ENCODE peak calls at places on chromosome X, in seven cellular contexts. One of them, this sample, is unnamed.

GRCh38 chrX:102651242-102651967 is at the start of gene GPRASP1:
- DNase-seq in neural progenitor cell: peak; percentile 76
- DNase-seq in GM23248: peak; percentile 59
- DNase-seq in hepatocyte: peak; percentile 56
- DNase-seq in PC-3: no peak
- DNase-seq in HCT116: no peak
- DNase-seq in GM23338: peak; percentile 69
- DNase-seq in this sample: no peak

GRCh38 chrX:130171446-130172126 is at the start of gene RAB33A:
- DNase-seq in neural progenitor cell: peak; percentile 56
- DNase-seq in GM23248: peak; percentile 48
- DNase-seq in hepatocyte: peak; percentile 21
- DNase-seq in PC-3: no peak
- DNase-seq in HCT116: no peak
- DNase-seq in GM23338: peak; percentile 50
- DNase-seq in this sample: no peak

GRCh38 chrX:56289449-56289848 is 57.3 kb downstream of the KLF8 start:
- DNase-seq in neural progenitor cell: no peak
- DNase-seq in GM23248: no peak
- DNase-seq in hepatocyte: no peak
- DNase-seq in PC-3: no peak
- DNase-seq in HCT116: no peak
- DNase-seq in GM23338: no peak
- DNase-seq in this sample: no peak

GRCh38 chrX:9873952-9874351 is 87.7 kb downstream of the SHROOM2 start:
- DNase-seq in neural progenitor cell: peak; percentile 41
- DNase-seq in GM23248: peak; percentile 53
- DNase-seq in hepatocyte: no peak
- DNase-seq in PC-3: peak; percentile 61
- DNase-seq in HCT116: peak; percentile 10
- DNase-seq in GM23338: peak; percentile 65
- DNase-seq in this sample: peak; percentile 56

GRCh38 chrX:44071847-44072545 is 98.8 kb upstream of the NDP start:
- DNase-seq in neural progenitor cell: no peak
- DNase-seq in GM23248: peak; percentile 70
- DNase-seq in hepatocyte: peak; percentile 17
- DNase-seq in PC-3: peak; percentile 92
- DNase-seq in HCT116: peak; percentile 29
- DNase-seq in GM23338: no peak
- DNase-seq in this sample: no peak

GRCh38 chrX:443676-444210 is 57.0 kb upstream of the PPP2R3B start:
- DNase-seq in neural progenitor cell: no peak
- DNase-seq in GM23248: no peak
- DNase-seq in hepatocyte: no peak
- DNase-seq in PC-3: no peak
- DNase-seq in HCT116: no peak
- DNase-seq in GM23338: no peak
- DNase-seq in this sample: no peak

GRCh38 chrX:68121371-68121770 is 311.9 kb downstream of the OPHN1 start:
- DNase-seq in neural progenitor cell: no peak
- DNase-seq in GM23248: no peak
- DNase-seq in hepatocyte: no peak
- DNase-seq in PC-3: no peak
- DNase-seq in HCT116: no peak
- DNase-seq in GM23338: no peak
- DNase-seq in this sample: no peak

GRCh38 chrX:40155617-40156471 is 58.1 kb upstream of the BCOR start:
- DNase-seq in neural progenitor cell: peak; percentile 64
- DNase-seq in GM23248: peak; percentile 35
- DNase-seq in hepatocyte: peak; percentile 45
- DNase-seq in PC-3: no peak
- DNase-seq in HCT116: no peak
- DNase-seq in GM23338: peak; percentile 36
- DNase-seq in this sample: no peak

GRCh38 chrX:87005183-87005582 is 512.4 kb upstream of the KLHL4 start:
- DNase-seq in neural progenitor cell: no peak
- DNase-seq in GM23248: no peak
- DNase-seq in hepatocyte: no peak
- DNase-seq in PC-3: no peak
- DNase-seq in HCT116: no peak
- DNase-seq in GM23338: no peak
- DNase-seq in this sample: peak; percentile 54

GRCh38 chrX:96837808-96838207 is 45.9 kb upstream of the RPA4 start:
- DNase-seq in neural progenitor cell: no peak
- DNase-seq in GM23248: peak; percentile 7
- DNase-seq in hepatocyte: no peak
- DNase-seq in PC-3: peak; percentile 82
- DNase-seq in HCT116: no peak
- DNase-seq in GM23338: no peak
- DNase-seq in this sample: no peak

GRCh38 chrX:18424482-18425198 is 768 bp upstream of the CDKL5 start:
- DNase-seq in neural progenitor cell: peak; percentile 69
- DNase-seq in GM23248: peak; percentile 61
- DNase-seq in hepatocyte: peak; percentile 48
- DNase-seq in PC-3: peak; percentile 39
- DNase-seq in HCT116: no peak
- DNase-seq in GM23338: peak; percentile 53
- DNase-seq in this sample: peak; percentile 33

GRCh38 chrX:15926622-15927021 is 72.0 kb upstream of the AP1S2 start:
- DNase-seq in neural progenitor cell: no peak
- DNase-seq in GM23248: no peak
- DNase-seq in hepatocyte: no peak
- DNase-seq in PC-3: no peak
- DNase-seq in HCT116: no peak
- DNase-seq in GM23338: no peak
- DNase-seq in this sample: no peak

GRCh38 chrX:48516987-48517386 is 4.6 kb upstream of the EBP start:
- DNase-seq in neural progenitor cell: no peak
- DNase-seq in GM23248: no peak
- DNase-seq in hepatocyte: no peak
- DNase-seq in PC-3: no peak
- DNase-seq in HCT116: no peak
- DNase-seq in GM23338: no peak
- DNase-seq in this sample: no peak
- TF ChIP-seq EZH2phosphoT487 in neural progenitor cell: no peak
- TF ChIP-seq EZH2phosphoT487 in GM23248: no peak
- TF ChIP-seq EZH2phosphoT487 in hepatocyte: no peak
- TF ChIP-seq EZH2phosphoT487 in PC-3: no peak
- TF ChIP-seq EZH2phosphoT487 in HCT116: no peak
- TF ChIP-seq EZH2phosphoT487 in GM23338: no peak
- TF ChIP-seq EZH2phosphoT487 in this sample: no peak

GRCh38 chrX:25019707-25020390 is 4.1 kb upstream of the ARX start:
- DNase-seq in neural progenitor cell: peak; percentile 46
- DNase-seq in GM23248: no peak
- DNase-seq in hepatocyte: no peak
- DNase-seq in PC-3: no peak
- DNase-seq in HCT116: no peak
- DNase-seq in GM23338: no peak
- DNase-seq in this sample: no peak

GRCh38 chrX:25022499-25023325 is 6.9 kb upstream of the ARX start:
- DNase-seq in neural progenitor cell: peak; percentile 69
- DNase-seq in GM23248: no peak
- DNase-seq in hepatocyte: peak; percentile 34
- DNase-seq in PC-3: no peak
- DNase-seq in HCT116: no peak
- DNase-seq in GM23338: peak; percentile 24
- DNase-seq in this sample: no peak

GRCh38 chrX:25021132-25021498 is 5.3 kb upstream of the ARX start:
- DNase-seq in neural progenitor cell: no peak
- DNase-seq in GM23248: no peak
- DNase-seq in hepatocyte: no peak
- DNase-seq in PC-3: no peak
- DNase-seq in HCT116: no peak
- DNase-seq in GM23338: no peak
- DNase-seq in this sample: no peak

GRCh38 chrX:25018682-25019081 is 2.9 kb upstream of the ARX start:
- DNase-seq in neural progenitor cell: no peak
- DNase-seq in GM23248: no peak
- DNase-seq in hepatocyte: no peak
- DNase-seq in PC-3: no peak
- DNase-seq in HCT116: no peak
- DNase-seq in GM23338: no peak
- DNase-seq in this sample: no peak

DNA sequence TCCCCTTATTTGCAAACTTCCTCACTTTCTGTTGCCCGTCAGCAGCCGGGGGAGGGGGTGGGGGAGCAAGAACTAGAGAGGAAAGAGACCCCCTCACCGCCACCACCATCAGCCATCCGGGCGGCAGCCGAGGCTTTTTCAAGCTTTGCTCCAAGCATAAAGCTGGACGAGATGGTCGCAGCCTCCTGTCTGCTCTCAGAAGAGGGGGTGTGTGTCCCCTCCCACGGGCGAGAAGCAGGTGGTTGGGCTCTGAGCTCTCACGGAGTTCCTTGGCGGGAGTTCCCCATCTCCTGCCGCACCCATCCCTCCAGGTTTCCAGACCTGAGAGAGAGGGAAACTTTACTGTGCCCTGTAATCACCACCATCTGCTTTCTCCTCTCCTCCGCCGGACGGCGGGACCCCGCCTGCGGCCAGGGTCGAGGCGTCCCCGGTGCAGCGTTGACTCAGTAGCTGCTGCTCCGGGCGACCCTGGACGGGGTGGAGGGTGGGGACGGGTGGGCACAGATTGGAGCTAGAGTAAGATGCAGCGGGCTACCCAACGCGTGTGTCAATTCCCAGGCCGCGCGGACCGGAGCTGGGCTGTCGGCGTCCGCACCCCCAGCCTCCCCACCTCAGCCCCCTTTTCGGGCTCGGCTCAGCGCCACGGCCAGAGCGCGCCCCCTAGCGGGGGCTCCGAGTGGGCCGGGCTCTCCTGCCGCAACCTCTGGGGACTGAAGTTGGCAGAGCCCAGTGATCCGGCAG is 4.8 kb upstream of the ARX start:
- DNase-seq in neural progenitor cell: peak; percentile 90
- DNase-seq in GM23248: no peak
- DNase-seq in hepatocyte: peak; percentile 66
- DNase-seq in PC-3: no peak
- DNase-seq in HCT116: no peak
- DNase-seq in GM23338: peak; percentile 68
- DNase-seq in this sample: peak; percentile 31
- TF ChIP-seq EZH2 in neural progenitor cell: peak; percentile 65
- TF ChIP-seq EZH2 in GM23248: no peak
- TF ChIP-seq EZH2 in hepatocyte: no peak
- TF ChIP-seq EZH2 in PC-3: no peak
- TF ChIP-seq EZH2 in HCT116: no peak
- TF ChIP-seq EZH2 in GM23338: no peak
- TF ChIP-seq EZH2 in this sample: no peak

DNA sequence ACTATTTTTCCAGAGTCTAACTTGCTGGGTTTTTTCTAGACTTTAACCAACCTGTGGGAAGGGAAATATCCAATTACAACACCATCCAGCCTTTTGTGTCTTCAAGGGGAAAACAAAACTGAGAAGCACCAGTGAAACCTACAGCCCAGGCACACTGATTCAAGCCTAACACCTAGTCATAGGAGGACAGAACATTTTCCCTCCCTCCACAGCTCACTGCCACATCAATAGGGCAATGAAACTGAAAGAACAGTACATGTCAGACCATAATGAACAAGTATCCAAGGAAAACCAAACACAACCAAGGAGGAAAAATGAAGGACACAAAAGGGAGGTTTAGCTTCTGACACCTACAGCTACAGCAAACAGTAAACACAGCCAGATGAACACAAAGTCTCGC is 17.6 kb downstream of the MAGEA8 start:
- DNase-seq in neural progenitor cell: no peak
- DNase-seq in GM23248: no peak
- DNase-seq in hepatocyte: no peak
- DNase-seq in PC-3: no peak
- DNase-seq in HCT116: no peak
- DNase-seq in GM23338: no peak
- DNase-seq in this sample: no peak
- TF ChIP-seq EZH2phosphoT487 in neural progenitor cell: no peak
- TF ChIP-seq EZH2phosphoT487 in GM23248: no peak
- TF ChIP-seq EZH2phosphoT487 in hepatocyte: no peak
- TF ChIP-seq EZH2phosphoT487 in PC-3: no peak
- TF ChIP-seq EZH2phosphoT487 in HCT116: no peak
- TF ChIP-seq EZH2phosphoT487 in GM23338: no peak
- TF ChIP-seq EZH2phosphoT487 in this sample: no peak

GRCh38 chrX:148504412-148504950 is 4.1 kb downstream of the AFF2 start:
- DNase-seq in neural progenitor cell: peak; percentile 61
- DNase-seq in GM23248: no peak
- DNase-seq in hepatocyte: no peak
- DNase-seq in PC-3: no peak
- DNase-seq in HCT116: no peak
- DNase-seq in GM23338: peak; percentile 13
- DNase-seq in this sample: no peak

GRCh38 chrX:148500428-148501120 is at the start of gene AFF2:
- DNase-seq in neural progenitor cell: peak; percentile 81
- DNase-seq in GM23248: peak; percentile 63
- DNase-seq in hepatocyte: peak; percentile 64
- DNase-seq in PC-3: no peak
- DNase-seq in HCT116: no peak
- DNase-seq in GM23338: peak; percentile 55
- DNase-seq in this sample: peak; percentile 47

GRCh38 chrX:148499638-148500427 is 584 bp upstream of the AFF2 start:
- DNase-seq in neural progenitor cell: no peak
- DNase-seq in GM23248: no peak
- DNase-seq in hepatocyte: no peak
- DNase-seq in PC-3: no peak
- DNase-seq in HCT116: no peak
- DNase-seq in GM23338: peak; percentile 8
- DNase-seq in this sample: no peak

GRCh38 chrX:148498067-148498466 is 2.4 kb upstream of the AFF2 start:
- DNase-seq in neural progenitor cell: no peak
- DNase-seq in GM23248: no peak
- DNase-seq in hepatocyte: no peak
- DNase-seq in PC-3: no peak
- DNase-seq in HCT116: no peak
- DNase-seq in GM23338: no peak
- DNase-seq in this sample: no peak

DNA sequence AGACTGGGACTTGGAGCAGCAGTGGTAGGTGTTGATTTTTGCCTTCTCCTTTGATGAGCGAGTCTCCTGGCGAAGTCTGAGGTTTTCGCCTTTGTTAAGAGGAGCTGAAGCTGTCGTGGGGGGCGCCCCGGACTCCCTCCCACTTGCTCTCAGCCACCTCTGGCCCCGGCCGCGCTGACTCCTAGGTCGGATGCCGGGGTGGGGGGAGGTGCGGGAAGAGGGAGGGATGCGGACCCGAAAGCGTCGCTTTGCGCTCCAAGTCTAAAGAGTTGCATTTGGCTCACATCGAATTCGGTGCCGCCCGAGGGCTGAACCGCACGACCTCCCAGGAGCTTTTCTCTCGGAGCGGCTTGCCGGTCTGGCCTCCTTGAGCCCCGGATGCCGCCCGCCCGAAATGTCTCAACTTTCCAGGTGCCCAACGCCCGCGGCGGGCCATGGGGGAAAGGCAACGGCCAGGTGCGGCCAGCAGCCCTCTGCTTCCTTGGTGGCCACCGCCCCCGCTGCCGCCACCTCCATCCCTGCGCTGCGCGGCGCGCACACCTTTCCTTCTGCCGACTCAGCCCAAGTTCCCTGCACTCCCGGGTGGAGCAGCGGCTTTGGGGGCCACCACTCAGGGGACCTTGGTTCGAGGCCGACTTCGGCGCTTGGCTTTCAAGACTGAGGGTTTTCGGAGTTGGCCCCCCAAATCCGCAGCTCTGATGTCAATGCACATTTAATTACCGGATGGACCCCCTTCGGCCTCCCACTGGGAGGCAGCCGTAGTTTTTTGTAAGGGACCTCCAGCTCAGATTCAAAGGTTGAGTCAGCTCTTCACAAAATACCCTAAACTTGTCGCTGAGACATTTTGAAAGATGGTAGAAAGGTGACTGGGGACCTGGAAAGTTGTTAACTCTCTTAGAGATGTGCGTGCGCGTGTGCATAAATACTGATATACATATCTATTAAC is 977 bp downstream of the AFF2 start:
- DNase-seq in neural progenitor cell: peak; percentile 55
- DNase-seq in GM23248: no peak
- DNase-seq in hepatocyte: peak; percentile 18
- DNase-seq in PC-3: no peak
- DNase-seq in HCT116: no peak
- DNase-seq in GM23338: peak; percentile 72
- DNase-seq in this sample: peak; percentile 11
- TF ChIP-seq EZH2 in neural progenitor cell: no peak
- TF ChIP-seq EZH2 in GM23248: peak; percentile 22
- TF ChIP-seq EZH2 in hepatocyte: no peak
- TF ChIP-seq EZH2 in PC-3: peak; percentile 68
- TF ChIP-seq EZH2 in HCT116: no peak
- TF ChIP-seq EZH2 in GM23338: no peak
- TF ChIP-seq EZH2 in this sample: no peak

This sample was measured in MM.1S.